ENCODE peak calls at places on chromosomes 11 and 22, in four cellular contexts. One of them, this sample, is unnamed.
A peak's percentile ranks its signal among the peaks of the same experiment; 100 is the strongest.

GRCh38 chr11:22920939-22921565 is 60.8 kb upstream of the CCDC179 start:
- DNase-seq in effector memory CD4-positive, alpha-beta T cell: no peak
- DNase-seq in left ventricle myocardium inferior: no peak
- DNase-seq in Caco-2: peak; percentile 50
- DNase-seq in this sample: peak; percentile 37

GRCh38 chr11:35039076-35039475 is 99.9 kb upstream of the CD44 start:
- DNase-seq in Caco-2: no peak
- DNase-seq in left ventricle myocardium inferior: no peak
- DNase-seq in effector memory CD4-positive, alpha-beta T cell: no peak
- DNase-seq in this sample: no peak

GRCh38 chr22:49719046-49719445 is 108.6 kb downstream of the BRD1 start:
- DNase-seq in left ventricle myocardium inferior: no peak
- DNase-seq in effector memory CD4-positive, alpha-beta T cell: no peak
- DNase-seq in Caco-2: no peak
- DNase-seq in this sample: no peak

GRCh38 chr22:44540756-44541670 is 43.0 kb upstream of the RTL6 start:
- DNase-seq in effector memory CD4-positive, alpha-beta T cell: no peak
- DNase-seq in Caco-2: no peak
- DNase-seq in left ventricle myocardium inferior: no peak
- DNase-seq in this sample: no peak

GRCh38 chr22:19983701-19984100 is 32.9 kb downstream of the ARVCF start:
- DNase-seq in effector memory CD4-positive, alpha-beta T cell: no peak
- DNase-seq in left ventricle myocardium inferior: no peak
- DNase-seq in Caco-2: no peak
- DNase-seq in this sample: no peak

GRCh38 chr11:120881591-120881990 is 142.3 kb upstream of the TBCEL start:
- DNase-seq in left ventricle myocardium inferior: no peak
- DNase-seq in Caco-2: no peak
- DNase-seq in effector memory CD4-positive, alpha-beta T cell: no peak
- DNase-seq in this sample: no peak

GRCh38 chr11:108945341-108945740 is 280.5 kb downstream of the DDX10 start:
- DNase-seq in effector memory CD4-positive, alpha-beta T cell: no peak
- DNase-seq in Caco-2: no peak
- DNase-seq in left ventricle myocardium inferior: no peak
- DNase-seq in this sample: no peak

GRCh38 chr22:47391169-47392053 is 629.0 kb downstream of the TBC1D22A start:
- DNase-seq in left ventricle myocardium inferior: no peak
- DNase-seq in Caco-2: no peak
- DNase-seq in effector memory CD4-positive, alpha-beta T cell: no peak
- DNase-seq in this sample: no peak

GRCh38 chr11:40401132-40401853 is 1058.2 kb downstream of the LRRC4C start:
- DNase-seq in Caco-2: no peak
- DNase-seq in effector memory CD4-positive, alpha-beta T cell: no peak
- DNase-seq in left ventricle myocardium inferior: no peak
- DNase-seq in this sample: no peak

GRCh38 chr11:62921573-62922188 is 518 bp upstream of the CHRM1 start:
- DNase-seq in left ventricle myocardium inferior: no peak
- DNase-seq in Caco-2: no peak
- DNase-seq in effector memory CD4-positive, alpha-beta T cell: no peak
- DNase-seq in this sample: no peak

GRCh38 chr22:38290347-38290746 is 17.5 kb upstream of the TMEM184B start:
- DNase-seq in left ventricle myocardium inferior: no peak
- DNase-seq in Caco-2: no peak
- DNase-seq in effector memory CD4-positive, alpha-beta T cell: no peak
- DNase-seq in this sample: no peak

GRCh38 chr22:32644252-32645100 is 157.0 kb upstream of the TIMP3 start:
- DNase-seq in effector memory CD4-positive, alpha-beta T cell: peak; percentile 8
- DNase-seq in left ventricle myocardium inferior: peak; percentile 54
- DNase-seq in Caco-2: peak; percentile 65
- DNase-seq in this sample: peak; percentile 98

GRCh38 chr11:74043450-74043849 is 34.6 kb upstream of the UCP3 start:
- DNase-seq in Caco-2: no peak
- DNase-seq in effector memory CD4-positive, alpha-beta T cell: no peak
- DNase-seq in left ventricle myocardium inferior: no peak
- DNase-seq in this sample: no peak
- H3K36me3 ChIP-seq in Caco-2: no peaks in the 10 kb centered on the region
- H3K36me3 ChIP-seq in effector memory CD4-positive, alpha-beta T cell: peaks cover 15% of the 10 kb centered on the region
- H3K36me3 ChIP-seq in left ventricle myocardium inferior: peaks cover 65% of the 10 kb centered on the region
- H3K36me3 ChIP-seq in this sample: peaks cover 15% of the 10 kb centered on the region

DNA sequence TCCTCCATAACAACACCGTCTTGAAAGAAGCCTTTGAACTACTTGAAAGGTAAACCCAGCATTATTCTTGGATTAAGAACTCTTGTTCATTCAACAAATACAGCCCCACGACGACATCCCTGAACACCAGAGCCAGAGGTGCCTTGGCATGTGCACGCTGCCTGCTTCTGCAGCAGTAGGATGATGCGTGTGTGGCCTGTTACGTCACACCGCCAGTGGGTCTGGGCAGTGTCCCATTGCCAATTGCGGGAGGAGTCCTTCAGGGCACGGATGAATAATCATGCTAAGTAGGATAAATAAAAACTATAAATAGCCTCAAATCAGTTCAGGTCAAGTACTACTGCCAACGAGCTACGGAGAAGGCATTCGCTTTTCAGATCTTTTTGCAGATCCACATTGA is 380.5 kb downstream of the SHANK2 start:
- DNase-seq in left ventricle myocardium inferior: no peak
- DNase-seq in Caco-2: no peak
- DNase-seq in effector memory CD4-positive, alpha-beta T cell: no peak
- DNase-seq in this sample: no peak
- H3K9me3 ChIP-seq in left ventricle myocardium inferior: no peaks in the 10 kb centered on the region
- H3K9me3 ChIP-seq in Caco-2: no peaks in the 10 kb centered on the region
- H3K9me3 ChIP-seq in effector memory CD4-positive, alpha-beta T cell: no peaks in the 10 kb centered on the region
- H3K9me3 ChIP-seq in this sample: no peaks in the 10 kb centered on the region

GRCh38 chr11:57407941-57408475 is 17.6 kb upstream of the PRG2 start:
- DNase-seq in effector memory CD4-positive, alpha-beta T cell: no peak
- DNase-seq in left ventricle myocardium inferior: no peak
- DNase-seq in Caco-2: no peak
- DNase-seq in this sample: no peak
- H3K36me3 ChIP-seq in effector memory CD4-positive, alpha-beta T cell: peaks cover 8% of the 10 kb centered on the region
- H3K36me3 ChIP-seq in left ventricle myocardium inferior: peaks cover 54% of the 10 kb centered on the region
- H3K36me3 ChIP-seq in Caco-2: no peaks in the 10 kb centered on the region
- H3K36me3 ChIP-seq in this sample: no peaks in the 10 kb centered on the region

GRCh38 chr11:134612416-134613030 is 200.5 kb upstream of the B3GAT1 start:
- DNase-seq in Caco-2: no peak
- DNase-seq in effector memory CD4-positive, alpha-beta T cell: no peak
- DNase-seq in left ventricle myocardium inferior: no peak
- DNase-seq in this sample: no peak
- H3K9me3 ChIP-seq in Caco-2: peaks cover 3% of the 10 kb centered on the region
- H3K9me3 ChIP-seq in effector memory CD4-positive, alpha-beta T cell: no peaks in the 10 kb centered on the region
- H3K9me3 ChIP-seq in left ventricle myocardium inferior: peaks cover 5% of the 10 kb centered on the region
- H3K9me3 ChIP-seq in this sample: no peaks in the 10 kb centered on the region

GRCh38 chr11:132087148-132087547 is 716.7 kb downstream of the NTM start:
- DNase-seq in effector memory CD4-positive, alpha-beta T cell: no peak
- DNase-seq in Caco-2: no peak
- DNase-seq in left ventricle myocardium inferior: no peak
- DNase-seq in this sample: no peak

GRCh38 chr11:132080121-132080520 is 709.7 kb downstream of the NTM start:
- DNase-seq in effector memory CD4-positive, alpha-beta T cell: no peak
- DNase-seq in Caco-2: no peak
- DNase-seq in left ventricle myocardium inferior: no peak
- DNase-seq in this sample: no peak

GRCh38 chr11:132082566-132082965 is 712.2 kb downstream of the NTM start:
- DNase-seq in effector memory CD4-positive, alpha-beta T cell: no peak
- DNase-seq in left ventricle myocardium inferior: no peak
- DNase-seq in Caco-2: no peak
- DNase-seq in this sample: no peak

GRCh38 chr11:132088551-132088950 is 718.1 kb downstream of the NTM start:
- DNase-seq in left ventricle myocardium inferior: no peak
- DNase-seq in Caco-2: no peak
- DNase-seq in effector memory CD4-positive, alpha-beta T cell: no peak
- DNase-seq in this sample: no peak

GRCh38 chr11:132084433-132084832 is 714.0 kb downstream of the NTM start:
- DNase-seq in left ventricle myocardium inferior: no peak
- DNase-seq in effector memory CD4-positive, alpha-beta T cell: no peak
- DNase-seq in Caco-2: no peak
- DNase-seq in this sample: no peak
- H3K36me3 ChIP-seq in left ventricle myocardium inferior: no peaks in the 10 kb centered on the region
- H3K36me3 ChIP-seq in effector memory CD4-positive, alpha-beta T cell: no peaks in the 10 kb centered on the region
- H3K36me3 ChIP-seq in Caco-2: no peaks in the 10 kb centered on the region
- H3K36me3 ChIP-seq in this sample: no peaks in the 10 kb centered on the region

GRCh38 chr22:48452766-48453165 is 1374.9 kb downstream of the BRD1 start:
- DNase-seq in left ventricle myocardium inferior: no peak
- DNase-seq in effector memory CD4-positive, alpha-beta T cell: no peak
- DNase-seq in Caco-2: no peak
- DNase-seq in this sample: no peak

GRCh38 chr22:48453751-48454485 is 1373.8 kb downstream of the BRD1 start:
- DNase-seq in left ventricle myocardium inferior: no peak
- DNase-seq in Caco-2: no peak
- DNase-seq in effector memory CD4-positive, alpha-beta T cell: no peak
- DNase-seq in this sample: no peak

GRCh38 chr22:48450188-48450825 is 1377.4 kb downstream of the BRD1 start:
- DNase-seq in Caco-2: no peak
- DNase-seq in effector memory CD4-positive, alpha-beta T cell: no peak
- DNase-seq in left ventricle myocardium inferior: no peak
- DNase-seq in this sample: no peak

GRCh38 chr22:48453171-48453570 is 1374.5 kb downstream of the BRD1 start:
- DNase-seq in effector memory CD4-positive, alpha-beta T cell: no peak
- DNase-seq in left ventricle myocardium inferior: no peak
- DNase-seq in Caco-2: no peak
- DNase-seq in this sample: no peak

DNA sequence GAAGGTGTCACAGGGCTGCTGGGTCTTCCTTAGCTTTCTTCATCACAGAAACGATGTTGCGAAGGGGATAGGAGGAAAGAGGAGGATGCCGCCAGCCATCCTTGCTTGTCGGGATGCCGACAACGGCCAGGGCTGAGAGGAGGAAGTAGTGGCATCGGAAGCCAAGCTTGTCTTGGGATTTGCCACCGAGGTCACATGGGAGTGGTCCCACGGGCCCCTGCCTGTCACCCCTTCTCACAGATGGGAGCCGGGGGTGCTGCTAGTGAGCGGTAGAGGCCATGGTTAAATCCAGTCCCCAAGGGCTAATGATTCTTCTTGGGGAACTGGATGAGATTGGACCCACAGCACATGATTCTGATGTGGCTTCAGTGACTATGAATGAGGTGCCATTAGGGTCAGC is 1375.8 kb downstream of the BRD1 start:
- DNase-seq in Caco-2: no peak
- DNase-seq in effector memory CD4-positive, alpha-beta T cell: no peak
- DNase-seq in left ventricle myocardium inferior: no peak
- DNase-seq in this sample: no peak
- H3K9me3 ChIP-seq in Caco-2: no peaks in the 10 kb centered on the region
- H3K9me3 ChIP-seq in effector memory CD4-positive, alpha-beta T cell: no peaks in the 10 kb centered on the region
- H3K9me3 ChIP-seq in left ventricle myocardium inferior: no peaks in the 10 kb centered on the region
- H3K9me3 ChIP-seq in this sample: no peaks in the 10 kb centered on the region

DNA sequence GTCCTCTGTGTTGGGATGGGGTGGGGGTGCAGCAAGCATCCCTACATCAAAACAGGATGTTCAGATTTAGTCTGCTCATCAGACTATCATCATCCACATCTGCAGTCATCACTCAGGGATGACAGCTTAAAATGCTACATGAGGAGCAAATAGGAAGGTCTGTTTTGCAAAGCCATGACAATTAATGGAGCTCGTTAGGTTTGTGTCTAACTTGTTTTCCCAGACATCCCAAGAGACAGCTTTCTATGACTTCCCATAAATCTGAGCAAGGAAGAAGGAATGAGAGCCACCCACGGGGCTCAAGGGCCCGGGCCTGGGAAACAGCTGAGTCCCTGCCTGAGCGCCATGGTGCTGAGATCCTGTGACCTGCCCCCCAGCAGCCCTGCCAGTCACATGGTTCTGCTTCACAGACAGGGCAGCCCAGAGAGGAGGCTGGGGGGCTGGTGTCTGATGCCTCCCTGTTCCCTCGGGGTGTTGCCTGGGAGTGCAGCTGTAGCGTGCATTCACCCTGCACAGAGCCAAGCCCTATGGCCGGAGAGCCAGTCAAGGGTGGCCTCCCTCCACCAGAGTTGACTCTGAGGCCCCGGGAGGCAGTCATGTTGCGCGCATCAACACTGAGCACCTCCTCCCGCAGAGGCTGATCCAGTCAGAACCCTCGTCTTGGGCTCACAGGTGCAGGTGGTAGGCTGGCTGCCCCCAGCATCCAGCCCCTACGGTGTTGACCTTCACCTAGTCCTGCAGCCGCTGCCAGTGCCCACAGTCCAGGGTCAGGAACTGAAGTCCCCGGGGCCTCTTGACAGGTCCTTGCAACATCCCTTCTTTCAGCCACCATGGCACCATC is 12.1 kb downstream of the DERL3 start:
- DNase-seq in effector memory CD4-positive, alpha-beta T cell: no peak
- DNase-seq in Caco-2: no peak
- DNase-seq in left ventricle myocardium inferior: no peak
- DNase-seq in this sample: no peak
- H3K36me3 ChIP-seq in effector memory CD4-positive, alpha-beta T cell: peaks cover 67% of the 10 kb centered on the region
- H3K36me3 ChIP-seq in Caco-2: peaks cover 3% of the 10 kb centered on the region
- H3K36me3 ChIP-seq in left ventricle myocardium inferior: peaks cover 73% of the 10 kb centered on the region
- H3K36me3 ChIP-seq in this sample: peaks cover 84% of the 10 kb centered on the region

GRCh38 chr11:92222701-92223100 is 1.9 kb upstream of the FAT3 start:
- DNase-seq in effector memory CD4-positive, alpha-beta T cell: no peak
- DNase-seq in Caco-2: no peak
- DNase-seq in left ventricle myocardium inferior: no peak
- DNase-seq in this sample: no peak
- H3K9me3 ChIP-seq in effector memory CD4-positive, alpha-beta T cell: no peaks in the 10 kb centered on the region
- H3K9me3 ChIP-seq in Caco-2: peaks cover 13% of the 10 kb centered on the region
- H3K9me3 ChIP-seq in left ventricle myocardium inferior: no peaks in the 10 kb centered on the region
- H3K9me3 ChIP-seq in this sample: no peaks in the 10 kb centered on the region

DNA sequence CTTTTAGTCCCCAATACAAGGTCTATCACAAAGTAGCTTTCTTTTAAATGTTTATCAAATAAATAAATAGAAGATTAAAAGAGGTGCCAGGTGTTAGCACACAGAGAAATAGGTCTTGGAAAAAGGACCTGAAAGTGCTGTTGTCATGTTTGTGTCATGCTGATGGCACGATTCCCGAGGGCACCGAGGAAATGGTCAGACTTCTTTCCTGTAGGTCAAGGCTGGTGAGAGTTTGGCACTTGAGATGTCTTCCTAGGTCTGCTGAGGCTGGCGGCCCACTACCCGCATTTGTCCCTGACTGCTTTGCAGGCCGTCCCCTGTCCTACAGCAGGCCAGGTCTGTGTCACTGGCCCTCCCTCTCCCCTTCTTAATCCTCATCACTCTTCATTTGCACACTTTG is 112.1 kb downstream of the ATXN10 start:
- DNase-seq in left ventricle myocardium inferior: no peak
- DNase-seq in effector memory CD4-positive, alpha-beta T cell: no peak
- DNase-seq in Caco-2: no peak
- DNase-seq in this sample: no peak
- H3K36me3 ChIP-seq in left ventricle myocardium inferior: no peaks in the 10 kb centered on the region
- H3K36me3 ChIP-seq in effector memory CD4-positive, alpha-beta T cell: no peaks in the 10 kb centered on the region
- H3K36me3 ChIP-seq in Caco-2: no peaks in the 10 kb centered on the region
- H3K36me3 ChIP-seq in this sample: peaks cover 1% of the 10 kb centered on the region

This sample was measured in HepG2.